ENCODE peak calls at places on chromosome 17, in five cellular contexts. One of them, this sample, is unnamed.

GRCh38 chr17:65438708-65439294 is 122.6 kb downstream of the AXIN2 start:
- DNase-seq in activated T-helper 1 cell treated with Interleukin-2 at 50 U/mL for 16 hours: no peak
- DNase-seq in HEK293T: no peak
- DNase-seq in mucosa of gallbladder: no peak
- DNase-seq in T47D: no peak
- DNase-seq in this sample: no peak

GRCh38 chr17:65750678-65751077 is 189.2 kb upstream of the AXIN2 start:
- DNase-seq in activated T-helper 1 cell treated with Interleukin-2 at 50 U/mL for 16 hours: peak; percentile 43
- DNase-seq in T47D: no peak
- DNase-seq in HEK293T: no peak
- DNase-seq in mucosa of gallbladder: peak; percentile 85
- DNase-seq in this sample: peak; percentile 87

GRCh38 chr17:61340431-61340830 is 59.2 kb upstream of the TBX2 start:
- DNase-seq in activated T-helper 1 cell treated with Interleukin-2 at 50 U/mL for 16 hours: no peak
- DNase-seq in HEK293T: no peak
- DNase-seq in mucosa of gallbladder: no peak
- DNase-seq in T47D: no peak
- DNase-seq in this sample: no peak

GRCh38 chr17:75587718-75588545 is at the start of gene MYO15B:
- DNase-seq in HEK293T: no peak
- DNase-seq in activated T-helper 1 cell treated with Interleukin-2 at 50 U/mL for 16 hours: peak; percentile 48
- DNase-seq in mucosa of gallbladder: peak; percentile 43
- DNase-seq in T47D: no peak
- DNase-seq in this sample: no peak

GRCh38 chr17:6507535-6507934 is 48.8 kb downstream of the PITPNM3 start:
- DNase-seq in HEK293T: no peak
- DNase-seq in activated T-helper 1 cell treated with Interleukin-2 at 50 U/mL for 16 hours: no peak
- DNase-seq in T47D: no peak
- DNase-seq in mucosa of gallbladder: peak; percentile 69
- DNase-seq in this sample: no peak

GRCh38 chr17:11554042-11554441 is 44.2 kb upstream of the DNAH9 start:
- DNase-seq in HEK293T: no peak
- DNase-seq in T47D: no peak
- DNase-seq in activated T-helper 1 cell treated with Interleukin-2 at 50 U/mL for 16 hours: no peak
- DNase-seq in mucosa of gallbladder: no peak
- DNase-seq in this sample: no peak

GRCh38 chr17:68431661-68432071 is 25.6 kb downstream of the WIPI1 start:
- DNase-seq in activated T-helper 1 cell treated with Interleukin-2 at 50 U/mL for 16 hours: peak; percentile 20
- DNase-seq in mucosa of gallbladder: no peak
- DNase-seq in HEK293T: peak; percentile 50
- DNase-seq in T47D: peak; percentile 73
- DNase-seq in this sample: peak; percentile 17

GRCh38 chr17:50604470-50604869 is 30.2 kb upstream of the ABCC3 start:
- DNase-seq in T47D: no peak
- DNase-seq in mucosa of gallbladder: peak; percentile 22
- DNase-seq in activated T-helper 1 cell treated with Interleukin-2 at 50 U/mL for 16 hours: no peak
- DNase-seq in HEK293T: no peak
- DNase-seq in this sample: peak; percentile 96

GRCh38 chr17:73474370-73474988 is 162.7 kb upstream of the CDC42EP4 start:
- DNase-seq in T47D: peak; percentile 38
- DNase-seq in HEK293T: peak; percentile 46
- DNase-seq in activated T-helper 1 cell treated with Interleukin-2 at 50 U/mL for 16 hours: no peak
- DNase-seq in mucosa of gallbladder: peak; percentile 90
- DNase-seq in this sample: peak; percentile 84

GRCh38 chr17:48025904-48026502 is 11.6 kb downstream of the COPZ2 start:
- DNase-seq in activated T-helper 1 cell treated with Interleukin-2 at 50 U/mL for 16 hours: no peak
- DNase-seq in T47D: peak; percentile 66
- DNase-seq in HEK293T: no peak
- DNase-seq in mucosa of gallbladder: no peak
- DNase-seq in this sample: no peak

GRCh38 chr17:66836063-66837005 is 1.4 kb downstream of the CACNG5 start:
- DNase-seq in mucosa of gallbladder: no peak
- DNase-seq in T47D: no peak
- DNase-seq in HEK293T: no peak
- DNase-seq in activated T-helper 1 cell treated with Interleukin-2 at 50 U/mL for 16 hours: no peak
- DNase-seq in this sample: no peak

GRCh38 chr17:42518046-42518754 is 17.8 kb upstream of the NAGLU start:
- DNase-seq in T47D: peak; percentile 52
- DNase-seq in mucosa of gallbladder: peak; percentile 86
- DNase-seq in HEK293T: no peak
- DNase-seq in activated T-helper 1 cell treated with Interleukin-2 at 50 U/mL for 16 hours: no peak
- DNase-seq in this sample: peak; percentile 69

GRCh38 chr17:44222112-44222869 is 2.8 kb upstream of the UBTF start:
- DNase-seq in HEK293T: no peak
- DNase-seq in activated T-helper 1 cell treated with Interleukin-2 at 50 U/mL for 16 hours: no peak
- DNase-seq in T47D: peak; percentile 84
- DNase-seq in mucosa of gallbladder: peak; percentile 76
- DNase-seq in this sample: peak; percentile 83